ENCODE peak calls at places on chromosomes 5 and 9, in eight cellular contexts. U is brain microvascular endothelial cell, X is uterus, O is HCT116, K is lower lobe of right lung, N is heart left ventricle, S is psoas muscle, Z is endothelial cell of umbilical vein. M is an unnamed sample.

GRCh38 chr9:127181595-127182190 is 59.3 kb upstream of the ANGPTL2 start:
- DNase-seq in U (no peak), X (peak), O (no peak), K (no peak), N (no peak), S (no peak), Z (no peak), M (no peak)

GRCh38 chr9:6955251-6955921 is 197.6 kb downstream of the KDM4C start:
- DNase-seq in U (peak), X (no peak), O (no peak), K (no peak), N (no peak), S (no peak), Z (peak), M (no peak)

GRCh38 chr9:103913899-103914298 is 180.2 kb upstream of the SMC2 start:
- DNase-seq in U (no peak), X (no peak), O (no peak), K (no peak), N (no peak), S (no peak), Z (no peak), M (no peak)

GRCh38 chr5:81819556-81820314 is 68.8 kb upstream of the SSBP2 start:
- DNase-seq in U (peak), X (no peak), O (no peak), K (no peak), N (no peak), S (no peak), Z (peak), M (no peak)

GRCh38 chr5:109105631-109106267 is 304.0 kb downstream of the PJA2 start:
- DNase-seq in U (peak), X (no peak), O (no peak), K (no peak), N (peak), S (no peak), Z (peak), M (no peak)

GRCh38 chr9:26243298-26243697 is 565.1 kb upstream of the TUSC1 start:
- DNase-seq in U (no peak), X (no peak), O (no peak), K (no peak), N (no peak), S (no peak), Z (no peak), M (no peak)

GRCh38 chr9:123749580-123750202 is 180.2 kb downstream of the DENND1A start:
- DNase-seq in U (no peak), X (no peak), O (no peak), K (no peak), N (no peak), S (no peak), Z (no peak), M (no peak)

GRCh38 chr5:147437161-147437596 is 72.7 kb downstream of the DPYSL3 start:
- DNase-seq in U (no peak), X (no peak), O (no peak), K (no peak), N (no peak), S (no peak), Z (no peak), M (no peak)

GRCh38 chr5:14407746-14408175 is 173.8 kb upstream of the OTULINL start:
- DNase-seq in U (peak), X (no peak), O (no peak), K (no peak), N (peak), S (no peak), Z (peak), M (no peak)

GRCh38 chr5:123116757-123117156 is 27.7 kb downstream of the PRDM6 start:
- DNase-seq in U (no peak), X (no peak), O (no peak), K (no peak), N (no peak), S (no peak), Z (no peak), M (no peak)

GRCh38 chr5:35466746-35467145 is 150.9 kb upstream of the SPEF2 start:
- DNase-seq in U (no peak), X (no peak), O (no peak), K (no peak), N (no peak), S (no peak), Z (no peak), M (no peak)

GRCh38 chr9:3125602-3126392 is 281.9 kb upstream of the PUM3 start:
- DNase-seq in U (no peak), X (no peak), O (no peak), K (no peak), N (no peak), S (no peak), Z (no peak), M (no peak)

GRCh38 chr5:76490970-76491369 is 87.9 kb downstream of the IQGAP2 start:
- DNase-seq in U (no peak), X (no peak), O (no peak), K (no peak), N (no peak), S (no peak), Z (no peak), M (no peak)

GRCh38 chr9:4117835-4118610 is 181.8 kb downstream of the GLIS3 start:
- DNase-seq in U (no peak), X (no peak), O (no peak), K (peak), N (no peak), S (no peak), Z (no peak), M (no peak)

GRCh38 chr5:12322042-12322441 is 417.8 kb upstream of the CTNND2 start:
- DNase-seq in U (no peak), X (no peak), O (no peak), K (no peak), N (no peak), S (no peak), Z (no peak), M (no peak)

GRCh38 chr5:141517902-141518610 is 29.2 kb downstream of the PCDHGC5 start:
- DNase-seq in U (no peak), X (no peak), O (no peak), K (no peak), N (no peak), S (no peak), Z (no peak), M (no peak)

GRCh38 chr9:88891015-88891414 is 100.3 kb upstream of the S1PR3 start:
- DNase-seq in U (no peak), X (no peak), O (no peak), K (no peak), N (no peak), S (no peak), Z (no peak), M (no peak)

GRCh38 chr5:67195406-67196275 is 958 bp downstream of the CD180 start:
- DNase-seq in U (no peak), X (no peak), O (no peak), K (no peak), N (no peak), S (no peak), Z (no peak), M (peak)
- H3K27ac ChIP-seq in U (no peak), X (no peak), O (no peak), K (no peak), N (no peak), S (no peak), Z (no peak), M (no peak)

GRCh38 chr9:112750111-112750766 is at the start of gene SNX30:
- DNase-seq in U (peak), X (peak), O (peak), K (peak), N (peak), S (peak), Z (peak), M (peak)
- TF ChIP-seq CTCF in U (peak), X (peak), O (no peak), K (no peak), N (no peak), S (peak), Z (no peak), M (peak)

DNA sequence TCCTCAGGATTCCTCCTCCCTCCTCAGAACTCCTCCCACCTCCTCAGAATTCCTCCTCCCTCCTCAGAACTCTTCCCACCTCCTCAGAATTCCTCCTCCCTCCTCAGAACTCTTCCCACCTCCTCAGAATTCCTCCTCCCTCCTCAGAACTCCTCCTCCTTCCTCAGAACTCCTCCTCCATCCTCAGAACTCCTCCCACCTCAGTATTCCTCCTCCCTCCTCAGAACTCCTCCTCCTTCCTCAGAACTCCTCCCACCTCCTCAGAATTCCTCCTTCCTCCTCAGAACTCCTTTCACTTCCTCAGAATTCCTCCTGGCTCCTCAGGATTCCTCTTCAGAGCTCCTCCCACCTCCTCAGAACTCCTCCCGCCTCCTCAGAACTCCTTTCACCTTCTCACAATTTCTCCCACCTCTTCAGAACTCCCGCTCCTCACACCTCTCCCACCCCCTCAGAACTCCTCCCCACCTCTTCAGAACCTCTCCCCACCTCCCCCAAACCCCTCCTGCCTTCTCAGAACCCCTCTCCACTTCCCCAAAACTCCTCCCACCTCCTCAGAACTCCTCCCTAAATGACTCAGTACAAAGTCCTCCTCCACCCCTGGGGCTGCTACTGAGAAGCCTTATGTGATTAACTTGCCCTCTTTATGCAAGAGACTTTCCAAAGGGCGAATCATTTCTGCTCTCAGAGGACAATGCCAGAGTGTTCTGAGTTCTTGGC is 23.2 kb downstream of the SLC46A2 start:
- DNase-seq in U (peak), X (no peak), O (peak), K (peak), N (no peak), S (no peak), Z (no peak), M (no peak)
- H3K27ac ChIP-seq in U (no peak), X (no peak), O (peak), K (peak), N (no peak), S (no peak), Z (no peak), M (no peak)

GRCh38 chr5:1185652-1186350 is 15.6 kb upstream of the SLC6A19 start:
- DNase-seq in U (no peak), X (no peak), O (no peak), K (peak), N (no peak), S (peak), Z (no peak), M (no peak)
- TF ChIP-seq CTCF in U (no peak), X (no peak), O (no peak), K (no peak), N (no peak), S (no peak), Z (no peak), M (no peak)

M was measured in dorsolateral prefrontal cortex.